ENCODE peak calls at places on chromosomes 16 and 17, in nine cellular contexts. I is sigmoid colon; A is neural progenitor cell; X is lower lobe of right lung; K is AG04450; S is CD4-positive, alpha-beta T cell; F is heart right ventricle; Z is tibial artery; D is HepG2. N is an unnamed sample. For H3K9me3, the result is how much of the 10 kb centered on the place peaks cover.

GRCh38 chr16:69319826-69320730 is 8.9 kb downstream of the VPS4A start:
- DNase-seq in D (no peak), F (no peak), S (no peak), K (no peak), I (peak), X (no peak), A (no peak), Z (peak), N (no peak)

GRCh38 chr17:10117581-10118001 is 80.8 kb downstream of the GAS7 start:
- DNase-seq in Z (no peak), S (no peak), X (peak), F (no peak), I (peak), D (peak), A (no peak), K (no peak), N (no peak)

GRCh38 chr16:17359778-17360177 is 111.0 kb downstream of the XYLT1 start:
- DNase-seq in I (no peak), X (no peak), K (no peak), S (no peak), D (no peak), F (no peak), Z (no peak), A (no peak), N (no peak)

GRCh38 chr17:32341141-32341856 is 674 bp downstream of the C17orf75 start:
- DNase-seq in D (peak), F (no peak), A (no peak), S (peak), I (no peak), Z (no peak), X (no peak), K (no peak), N (no peak)

GRCh38 chr16:46850619-46851555 is 19.9 kb upstream of the C16orf87 start:
- DNase-seq in A (no peak), K (no peak), X (no peak), F (no peak), D (no peak), S (no peak), I (no peak), Z (no peak), N (no peak)

GRCh38 chr16:18827890-18828289 is 26.5 kb upstream of the ARL6IP1 start:
- DNase-seq in Z (no peak), F (no peak), K (no peak), S (no peak), X (no peak), I (no peak), D (no peak), A (no peak), N (no peak)

GRCh38 chr16:88560722-88561484 is 9.3 kb upstream of the ZC3H18 start:
- DNase-seq in X (no peak), D (peak), S (no peak), A (peak), F (no peak), I (no peak), Z (no peak), K (no peak), N (no peak)

GRCh38 chr17:69473801-69474170 is 59.3 kb downstream of the MAP2K6 start:
- DNase-seq in F (no peak), S (no peak), A (no peak), Z (no peak), D (no peak), I (no peak), K (no peak), X (no peak), N (no peak)

GRCh38 chr16:87392823-87393679 is 915 bp downstream of the MAP1LC3B start:
- DNase-seq in F (no peak), I (peak), S (peak), K (no peak), Z (peak), D (no peak), A (peak), X (peak), N (peak)

GRCh38 chr16:16150117-16150877 is 73.0 kb downstream of the ABCC6 start:
- DNase-seq in A (no peak), Z (peak), F (peak), X (no peak), D (no peak), I (peak), K (peak), S (no peak), N (peak)

GRCh38 chr17:58144801-58145200 is 3.4 kb upstream of the OR4D1 start:
- DNase-seq in K (no peak), Z (no peak), S (no peak), X (no peak), F (no peak), D (no peak), A (no peak), I (no peak), N (no peak)

GRCh38 chr17:71959129-71959528 is 161.7 kb upstream of the SOX9 start:
- DNase-seq in X (no peak), I (no peak), K (no peak), F (no peak), S (no peak), Z (no peak), A (peak), D (peak), N (no peak)

GRCh38 chr16:3486506-3487215 is 8.6 kb downstream of the C16orf90 start:
- DNase-seq in A (no peak), F (no peak), I (no peak), D (no peak), X (no peak), Z (no peak), K (no peak), S (no peak), N (no peak)

GRCh38 chr17:82228278-82228841 is 482 bp upstream of the SLC16A3 start:
- DNase-seq in X (peak), I (peak), D (no peak), A (peak), Z (no peak), F (no peak), K (no peak), S (no peak), N (no peak)

GRCh38 chr16:66899945-66900688 is 18.6 kb downstream of the CDH16 start:
- DNase-seq in I (peak), S (no peak), Z (peak), D (peak), K (peak), A (peak), X (peak), F (peak), N (peak)

GRCh38 chr16:59179446-59180082 is 445.4 kb upstream of the GOT2 start:
- DNase-seq in K (no peak), I (no peak), A (no peak), S (no peak), F (no peak), Z (no peak), X (no peak), D (peak), N (no peak)

GRCh38 chr16:67555795-67556212 is 6.5 kb upstream of the CTCF start:
- DNase-seq in D (no peak), S (no peak), X (no peak), I (no peak), Z (no peak), F (no peak), K (no peak), A (no peak), N (no peak)

GRCh38 chr16:57837305-57838125 is 35.2 kb upstream of the KIFC3 start:
- DNase-seq in Z (no peak), K (no peak), X (no peak), I (no peak), F (no peak), A (no peak), D (no peak), S (no peak), N (no peak)

GRCh38 chr17:50363217-50364060 is 9.5 kb downstream of the MRPL27 start:
- DNase-seq in K (no peak), S (no peak), F (no peak), D (peak), X (no peak), A (peak), I (peak), Z (no peak), N (peak)

GRCh38 chr16:59053911-59054310 is 319.8 kb upstream of the GOT2 start:
- DNase-seq in X (no peak), F (no peak), S (no peak), A (no peak), I (no peak), Z (no peak), K (no peak), D (no peak), N (no peak)

GRCh38 chr17:58534901-58535421 is 20.5 kb upstream of the MTMR4 start:
- DNase-seq in D (peak), F (no peak), K (no peak), S (no peak), I (no peak), Z (no peak), A (no peak), X (no peak), N (no peak)

GRCh38 chr16:49883111-49883829 is 27.4 kb upstream of the ZNF423 start:
- DNase-seq in I (no peak), K (no peak), X (no peak), Z (no peak), D (no peak), F (no peak), S (no peak), A (peak), N (no peak)

GRCh38 chr17:28675485-28675884 is 13.5 kb downstream of the SUPT6H start:
- DNase-seq in K (no peak), F (no peak), Z (no peak), D (no peak), S (no peak), X (no peak), I (no peak), A (no peak), N (no peak)

GRCh38 chr16:61555718-61556441 is 480.4 kb downstream of the CDH8 start:
- DNase-seq in F (no peak), A (no peak), K (no peak), I (no peak), D (no peak), X (no peak), S (no peak), Z (no peak), N (no peak)

GRCh38 chr16:53775821-53776431 is 72.0 kb downstream of the FTO start:
- DNase-seq in S (no peak), K (peak), D (peak), X (no peak), Z (peak), F (peak), I (no peak), A (peak), N (no peak)

GRCh38 chr17:72409405-72410002 is 288.7 kb downstream of the SOX9 start:
- DNase-seq in F (no peak), D (no peak), A (no peak), K (no peak), Z (no peak), X (no peak), S (no peak), I (no peak), N (no peak)

GRCh38 chr17:4994081-4994595 is 3.2 kb downstream of the INCA1 start:
- DNase-seq in A (no peak), X (no peak), F (no peak), I (no peak), K (no peak), Z (no peak), D (no peak), S (no peak), N (no peak)

GRCh38 chr16:4593069-4593468 is 21.6 kb downstream of the UBALD1 start:
- DNase-seq in F (no peak), X (no peak), Z (no peak), A (peak), K (no peak), D (no peak), I (no peak), S (no peak), N (no peak)

GRCh38 chr17:57195790-57196460 is 60.4 kb upstream of the MSI2 start:
- DNase-seq in Z (no peak), F (no peak), K (no peak), D (no peak), S (no peak), A (no peak), I (no peak), X (no peak), N (no peak)

GRCh38 chr16:69188716-69189115 is 1.8 kb downstream of the SNTB2 start:
- DNase-seq in Z (no peak), K (no peak), I (peak), S (no peak), F (no peak), X (no peak), A (peak), D (no peak), N (no peak)

GRCh38 chr16:47778106-47778803 is 317.1 kb downstream of the PHKB start:
- DNase-seq in D (no peak), F (no peak), K (no peak), I (no peak), Z (no peak), S (no peak), X (no peak), A (no peak), N (no peak)

GRCh38 chr17:19867654-19868395 is at the start of gene ULK2:
- DNase-seq in Z (peak), X (peak), A (peak), F (peak), D (no peak), K (peak), S (peak), I (peak), N (peak)

GRCh38 chr17:57834146-57834741 is 15.6 kb downstream of the MRPS23 start:
- DNase-seq in Z (peak), K (no peak), F (no peak), I (peak), X (no peak), D (no peak), A (peak), S (no peak), N (peak)

GRCh38 chr17:14926526-14927122 is 338.5 kb downstream of the PMP22 start:
- DNase-seq in S (peak), I (no peak), K (peak), Z (peak), A (peak), X (no peak), D (peak), F (peak), N (peak)
- TF ChIP-seq CTCF in S (peak), I (peak), K (peak), Z (peak), A (peak), X (peak), D (peak), F (peak), N (peak)

DNA sequence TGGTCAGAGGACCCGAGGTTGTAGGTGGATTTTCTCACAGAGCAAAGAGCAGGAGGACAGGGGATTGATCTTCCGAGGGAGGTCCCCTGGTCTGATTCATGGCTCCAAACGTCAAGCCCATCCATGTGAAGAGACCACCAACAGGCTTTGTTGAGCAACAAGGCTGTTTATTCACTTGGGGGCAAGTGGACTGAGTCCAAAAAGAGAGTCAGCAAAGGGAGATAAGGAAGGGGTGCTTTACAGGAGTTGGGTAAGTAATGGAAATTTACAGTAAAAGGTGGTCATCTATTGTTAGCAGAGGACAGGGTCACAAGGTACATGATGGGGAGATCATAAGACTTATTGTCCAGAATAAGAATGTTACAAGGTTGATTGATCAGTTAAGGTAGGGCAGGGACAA is 2285.8 kb downstream of the TP53TG3F start:
- DNase-seq in D (no peak), S (no peak), A (no peak), I (no peak), X (no peak), K (no peak), Z (no peak), F (no peak), N (no peak)
- H3K9me3 ChIP-seq in D (half or more), S (half or more), A (under half), I (under half), X (under half), K (half or more), Z (under half), F (under half), N (under half)

GRCh38 chr16:85089485-85089884 is 22.8 kb downstream of the CIBAR2 start:
- DNase-seq in X (no peak), K (no peak), S (no peak), Z (no peak), I (no peak), D (no peak), A (no peak), F (no peak), N (no peak)

GRCh38 chr16:85087899-85088569 is 24.2 kb downstream of the CIBAR2 start:
- DNase-seq in Z (no peak), D (no peak), S (no peak), I (no peak), X (no peak), K (no peak), A (no peak), F (no peak), N (no peak)

GRCh38 chr16:85090166-85090565 is 22.1 kb downstream of the CIBAR2 start:
- DNase-seq in X (no peak), A (no peak), Z (no peak), F (no peak), I (no peak), D (no peak), S (no peak), K (no peak), N (no peak)

GRCh38 chr16:85086347-85087291 is 25.7 kb downstream of the CIBAR2 start:
- DNase-seq in Z (peak), S (peak), D (peak), K (no peak), F (peak), I (peak), A (peak), X (peak), N (peak)

GRCh38 chr16:85088570-85089214 is 23.6 kb downstream of the CIBAR2 start:
- DNase-seq in A (no peak), I (no peak), S (no peak), K (no peak), X (no peak), Z (no peak), F (no peak), D (no peak), N (no peak)
- TF ChIP-seq CTCF in A (no peak), I (no peak), S (no peak), K (no peak), X (no peak), Z (no peak), F (no peak), D (no peak), N (no peak)

GRCh38 chr17:15498107-15498506 is 30.7 kb upstream of the CDRT4 start:
- DNase-seq in X (no peak), Z (no peak), K (no peak), I (no peak), S (no peak), D (no peak), F (no peak), A (no peak), N (peak)
- H3K9me3 ChIP-seq in X (under half), Z (under half), K (under half), I (under half), S (under half), D (under half), F (under half), A (under half), N (under half)

GRCh38 chr16:64012166-64012565 is 1109.7 kb downstream of the CDH11 start:
- DNase-seq in X (no peak), D (no peak), K (no peak), S (no peak), F (no peak), I (no peak), A (no peak), Z (no peak), N (no peak)
- TF ChIP-seq CTCF in X (no peak), D (no peak), K (no peak), S (no peak), F (no peak), I (no peak), A (no peak), Z (no peak), N (no peak)

GRCh38 chr17:77708936-77709335 is 249.6 kb upstream of the TNRC6C start:
- DNase-seq in A (no peak), D (no peak), Z (no peak), F (no peak), X (no peak), K (no peak), I (no peak), S (no peak), N (no peak)
- H3K9me3 ChIP-seq in A (under half), D (under half), Z (under half), F (under half), X (under half), K (under half), I (under half), S (under half), N (under half)

GRCh38 chr17:65797809-65798208 is 236.4 kb upstream of the AXIN2 start:
- DNase-seq in X (no peak), A (peak), S (peak), F (no peak), I (no peak), Z (no peak), K (no peak), D (peak), N (peak)
- TF ChIP-seq CTCF in X (no peak), A (peak), S (peak), F (no peak), I (no peak), Z (no peak), K (peak), D (peak), N (peak)

DNA sequence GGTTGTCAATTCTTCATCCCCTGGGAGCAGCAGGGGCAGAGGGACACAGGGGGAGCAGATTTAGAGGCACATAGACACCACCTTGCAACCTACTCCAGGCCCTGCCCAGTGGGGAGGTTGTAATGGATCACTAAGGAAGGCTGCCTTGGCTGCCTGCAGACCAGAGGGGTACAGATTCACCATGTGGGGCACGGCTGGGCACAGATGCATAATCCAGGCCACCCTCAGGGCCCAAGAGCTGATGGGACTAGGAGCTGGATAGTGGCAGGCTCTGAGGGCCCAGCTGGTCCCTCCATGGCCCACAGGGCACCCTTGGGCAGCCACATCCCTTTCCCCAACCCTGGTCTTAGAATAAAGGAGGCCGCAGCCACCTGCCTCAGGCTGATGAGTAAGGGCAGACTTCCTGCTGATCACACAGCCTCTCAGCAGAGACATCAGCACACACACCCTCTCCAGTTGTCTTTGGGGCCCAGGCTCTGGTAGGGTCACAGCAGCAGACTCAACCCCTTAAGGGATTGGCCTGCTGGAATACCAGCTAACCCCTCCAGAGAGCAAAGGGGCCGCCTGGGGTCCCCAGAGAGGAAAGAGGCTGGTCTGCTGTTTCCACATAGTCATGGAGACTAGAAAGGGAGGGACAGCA is 224.9 kb downstream of the GSG1L start:
- DNase-seq in I (peak), A (no peak), S (no peak), K (no peak), Z (no peak), F (no peak), D (no peak), X (no peak), N (no peak)
- H3K9me3 ChIP-seq in I (under half), A (under half), S (under half), K (under half), Z (under half), F (under half), D (under half), X (under half), N (under half)

GRCh38 chr17:74118504-74118903 is 85.0 kb upstream of the RPL38 start:
- DNase-seq in K (no peak), F (no peak), I (peak), X (no peak), S (no peak), Z (no peak), A (peak), D (no peak), N (no peak)
- TF ChIP-seq CTCF in K (no peak), F (no peak), I (no peak), X (no peak), S (no peak), Z (no peak), A (peak), D (no peak), N (peak)

GRCh38 chr16:80408014-80408413 is 132.8 kb upstream of the DYNLRB2 start:
- DNase-seq in S (no peak), A (no peak), K (no peak), I (no peak), D (no peak), Z (no peak), X (no peak), F (no peak), N (no peak)
- H3K9me3 ChIP-seq in S (under half), A (under half), K (under half), I (under half), D (under half), Z (under half), X (under half), F (under half), N (under half)